ENCODE peak calls at places on chromosome 17, in ten cellular contexts. G is lower leg skin; V is activated T-cell treated with anti-CD3 and anti-CD28 coated beads for 24 hours; J is activated naive CD4-positive, alpha-beta T cell; H is left colon; Y is amygdala; U is brain microvascular endothelial cell; F is mucosa of gallbladder; B is stimulated activated naive B cell treated with anti-CD40 and anti-IgM and Interleukin-4, amounts not matched to agents 10 μg/mL and 1 μg/mL and 100 μg/mL, for 72 hours; Z is HS-5. X is an unnamed sample.

GRCh38 chr17:72562628-72563188 is 441.9 kb downstream of the SOX9 start:
- DNase-seq in G (no peak), V (no peak), J (no peak), H (no peak), Y (no peak), U (no peak), F (no peak), B (no peak), Z (no peak), X (no peak)

GRCh38 chr17:34579979-34580684 is 750 bp downstream of the TMEM132E start:
- DNase-seq in G (no peak), V (no peak), J (no peak), H (no peak), Y (peak), U (no peak), F (no peak), B (no peak), Z (no peak), X (no peak)

GRCh38 chr17:46727572-46728348 is 90.7 kb downstream of the WNT3 start:
- DNase-seq in G (no peak), V (no peak), J (no peak), H (no peak), Y (no peak), U (peak), F (no peak), B (no peak), Z (peak), X (no peak)

GRCh38 chr17:46769531-46770438 is 48.7 kb downstream of the WNT3 start:
- DNase-seq in G (no peak), V (no peak), J (no peak), H (peak), Y (no peak), U (no peak), F (no peak), B (no peak), Z (no peak), X (no peak)

GRCh38 chr17:61405686-61406542 is 6.3 kb downstream of the TBX2 start:
- DNase-seq in G (no peak), V (no peak), J (no peak), H (no peak), Y (no peak), U (no peak), F (no peak), B (no peak), Z (no peak), X (no peak)

GRCh38 chr17:39763046-39763800 is 25.5 kb downstream of the GRB7 start:
- DNase-seq in G (no peak), V (no peak), J (no peak), H (no peak), Y (no peak), U (no peak), F (no peak), B (no peak), Z (no peak), X (no peak)

GRCh38 chr17:51161541-51161940 is 4.7 kb upstream of the NME2 start:
- DNase-seq in G (no peak), V (no peak), J (no peak), H (no peak), Y (no peak), U (no peak), F (no peak), B (no peak), Z (no peak), X (no peak)

GRCh38 chr17:78925662-78926555 is 722 bp upstream of the TIMP2 start:
- DNase-seq in G (peak), V (no peak), J (no peak), H (peak), Y (peak), U (peak), F (peak), B (no peak), Z (no peak), X (peak)

GRCh38 chr17:10683853-10684252 is 13.5 kb downstream of the SCO1 start:
- DNase-seq in G (no peak), V (no peak), J (no peak), H (no peak), Y (no peak), U (no peak), F (no peak), B (no peak), Z (no peak), X (no peak)

GRCh38 chr17:41799366-41799765 is 12.4 kb downstream of the P3H4 start:
- DNase-seq in G (no peak), V (no peak), J (no peak), H (no peak), Y (no peak), U (no peak), F (no peak), B (no peak), Z (no peak), X (no peak)

GRCh38 chr17:1180958-1181768 is 1.4 kb upstream of the ABR start:
- DNase-seq in G (no peak), V (no peak), J (no peak), H (no peak), Y (peak), U (no peak), F (no peak), B (peak), Z (no peak), X (no peak)

GRCh38 chr17:38454528-38454927 is 26.3 kb downstream of the ARHGAP23 start:
- DNase-seq in G (peak), V (no peak), J (no peak), H (peak), Y (peak), U (peak), F (peak), B (no peak), Z (no peak), X (peak)

GRCh38 chr17:76121932-76122383 is 18.4 kb upstream of the EXOC7 start:
- DNase-seq in G (no peak), V (no peak), J (no peak), H (no peak), Y (no peak), U (no peak), F (no peak), B (no peak), Z (no peak), X (no peak)

GRCh38 chr17:40646791-40647548 is 648 bp downstream of the SMARCE1 start:
- DNase-seq in G (no peak), V (no peak), J (no peak), H (no peak), Y (no peak), U (peak), F (no peak), B (no peak), Z (peak), X (no peak)

GRCh38 chr17:42072323-42073187 is 22.2 kb upstream of the C17orf113 start:
- DNase-seq in G (no peak), V (no peak), J (no peak), H (peak), Y (no peak), U (no peak), F (no peak), B (no peak), Z (no peak), X (no peak)

GRCh38 chr17:42050360-42051012 is at the start of gene C17orf113:
- DNase-seq in G (peak), V (peak), J (peak), H (peak), Y (peak), U (peak), F (peak), B (peak), Z (no peak), X (no peak)

GRCh38 chr17:76659928-76660614 is 16.5 kb upstream of the ST6GALNAC1 start:
- DNase-seq in G (no peak), V (no peak), J (no peak), H (peak), Y (no peak), U (no peak), F (no peak), B (no peak), Z (no peak), X (no peak)

GRCh38 chr17:49861150-49861884 is 13.4 kb upstream of the TAC4 start:
- DNase-seq in G (peak), V (peak), J (peak), H (peak), Y (peak), U (peak), F (no peak), B (no peak), Z (peak), X (no peak)

GRCh38 chr17:83079340-83079747 is at the start of gene METRNL:
- DNase-seq in G (no peak), V (peak), J (peak), H (peak), Y (peak), U (peak), F (peak), B (peak), Z (no peak), X (peak)